ENCODE peak calls at places on chromosomes 3 and 15, in ten cellular contexts. V is ovary; W is Caki2; N is posterior vena cava; Y is lung; B is left ventricle myocardium superior; C is stimulated activated CD8-positive, alpha-beta memory T cell treated with anti-CD3 and anti-CD28 coated beads, Interleukin-15, amount 100 ng/mL, for 4 hours; P is GM04503; Z is stimulated activated naive CD4-positive, alpha-beta T cell; D is activated CD4-positive, alpha-beta T cell treated with anti-CD3 and anti-CD28 coated beads, Interleukin-2, amount 50 U/mL, for 48 hours. J is an unnamed sample.

GRCh38 chr15:48510976-48511375 is 134.5 kb downstream of the FBN1 start:
- DNase-seq in V (no peak), W (no peak), N (no peak), Y (no peak), B (no peak), C (no peak), P (no peak), Z (no peak), D (no peak), J (peak; percentile 70)

GRCh38 chr3:51436998-51437639 is 46.0 kb downstream of the RBM15B start:
- DNase-seq in V (no peak), W (no peak), N (no peak), Y (no peak), B (no peak), C (no peak), P (no peak), Z (no peak), D (no peak), J (no peak)

GRCh38 chr3:195270350-195271115 is 426 bp downstream of the XXYLT1 start:
- DNase-seq in V (peak; percentile 61), W (peak; percentile 74), N (peak; percentile 83), Y (no peak), B (peak; percentile 57), C (peak; percentile 13), P (no peak), Z (peak; percentile 94), D (peak; percentile 73), J (peak; percentile 67)

GRCh38 chr3:101635954-101636798 is 40.8 kb downstream of the ZBTB11 start:
- DNase-seq in V (peak; percentile 55), W (peak; percentile 31), N (no peak), Y (peak; percentile 44), B (peak; percentile 63), C (peak; percentile 9), P (no peak), Z (peak; percentile 67), D (peak; percentile 85), J (peak; percentile 33)

GRCh38 chr3:17938313-17938712 is 195.9 kb upstream of the TBC1D5 start:
- DNase-seq in V (no peak), W (no peak), N (no peak), Y (no peak), B (no peak), C (no peak), P (no peak), Z (no peak), D (no peak), J (no peak)

GRCh38 chr3:177195242-177195940 is 1.9 kb downstream of the TBL1XR1 start:
- DNase-seq in V (no peak), W (peak; percentile 68), N (no peak), Y (peak; percentile 45), B (no peak), C (no peak), P (no peak), Z (peak; percentile 40), D (no peak), J (no peak)

GRCh38 chr15:98416222-98416835 is 232.0 kb upstream of the IGF1R start:
- DNase-seq in V (no peak), W (no peak), N (no peak), Y (no peak), B (no peak), C (no peak), P (no peak), Z (no peak), D (no peak), J (no peak)

GRCh38 chr3:30426319-30426993 is 179.9 kb upstream of the TGFBR2 start:
- DNase-seq in V (peak; percentile 60), W (no peak), N (peak; percentile 76), Y (peak; percentile 34), B (peak; percentile 69), C (no peak), P (peak; percentile 37), Z (no peak), D (no peak), J (peak; percentile 53)

GRCh38 chr15:75193976-75194375 is 7.7 kb upstream of the C15orf39 start:
- DNase-seq in V (no peak), W (no peak), N (no peak), Y (no peak), B (no peak), C (no peak), P (no peak), Z (no peak), D (no peak), J (no peak)

GRCh38 chr15:92018535-92019239 is 165.2 kb downstream of the SLCO3A1 start:
- DNase-seq in V (no peak), W (no peak), N (no peak), Y (no peak), B (peak; percentile 35), C (no peak), P (no peak), Z (no peak), D (no peak), J (no peak)

GRCh38 chr3:14490255-14490654 is 49.9 kb downstream of the GRIP2 start:
- DNase-seq in V (peak; percentile 29), W (no peak), N (peak; percentile 47), Y (no peak), B (no peak), C (no peak), P (no peak), Z (no peak), D (no peak), J (no peak)

GRCh38 chr3:196398782-196399181 is 33.4 kb downstream of the UBXN7 start:
- DNase-seq in V (no peak), W (no peak), N (no peak), Y (no peak), B (no peak), C (no peak), P (no peak), Z (no peak), D (no peak), J (no peak)

GRCh38 chr15:101428758-101429157 is 60.7 kb downstream of the PCSK6 start:
- DNase-seq in V (no peak), W (no peak), N (no peak), Y (no peak), B (no peak), C (no peak), P (no peak), Z (no peak), D (no peak), J (no peak)

GRCh38 chr15:52546031-52546751 is 17.5 kb upstream of the MYO5A start:
- DNase-seq in V (no peak), W (no peak), N (no peak), Y (no peak), B (no peak), C (no peak), P (no peak), Z (no peak), D (no peak), J (no peak)

GRCh38 chr15:33028495-33028894 is 166.0 kb downstream of the FMN1 start:
- DNase-seq in V (no peak), W (no peak), N (no peak), Y (no peak), B (peak; percentile 50), C (no peak), P (no peak), Z (no peak), D (no peak), J (no peak)

GRCh38 chr3:154334973-154335420 is 10.7 kb upstream of the DHX36 start:
- DNase-seq in V (no peak), W (peak; percentile 23), N (no peak), Y (no peak), B (no peak), C (no peak), P (no peak), Z (peak; percentile 23), D (no peak), J (no peak)

GRCh38 chr15:100771745-100772144 is 107.9 kb upstream of the ALDH1A3 start:
- DNase-seq in V (peak; percentile 31), W (no peak), N (peak; percentile 51), Y (peak; percentile 25), B (no peak), C (no peak), P (no peak), Z (no peak), D (no peak), J (peak; percentile 11)

GRCh38 chr15:66598095-66598815 is 32.5 kb upstream of the LCTL start:
- DNase-seq in V (no peak), W (no peak), N (no peak), Y (no peak), B (no peak), C (no peak), P (no peak), Z (no peak), D (no peak), J (no peak)

GRCh38 chr15:91104111-91104510 is 4.1 kb downstream of the SV2B start:
- DNase-seq in V (no peak), W (peak; percentile 16), N (no peak), Y (no peak), B (peak; percentile 58), C (no peak), P (no peak), Z (no peak), D (no peak), J (no peak)

GRCh38 chr3:111863942-111864341 is 4.9 kb downstream of the PHLDB2 start:
- DNase-seq in V (no peak), W (no peak), N (no peak), Y (no peak), B (no peak), C (no peak), P (no peak), Z (no peak), D (no peak), J (no peak)

GRCh38 chr15:42784705-42785104 is 47.8 kb upstream of the CDAN1 start:
- DNase-seq in V (no peak), W (no peak), N (no peak), Y (no peak), B (no peak), C (no peak), P (no peak), Z (no peak), D (no peak), J (no peak)

GRCh38 chr3:80374423-80374822 is 606.6 kb upstream of the ROBO1 start:
- DNase-seq in V (no peak), W (no peak), N (no peak), Y (no peak), B (no peak), C (no peak), P (no peak), Z (no peak), D (no peak), J (no peak)

GRCh38 chr15:92812271-92812670 is 87.9 kb upstream of the CHD2 start:
- DNase-seq in V (no peak), W (no peak), N (no peak), Y (no peak), B (no peak), C (no peak), P (no peak), Z (no peak), D (no peak), J (no peak)

GRCh38 chr3:48609088-48610005 is at the start of gene UQCRC1:
- DNase-seq in V (peak; percentile 96), W (peak; percentile 79), N (peak; percentile 98), Y (peak; percentile 92), B (peak; percentile 96), C (peak; percentile 84), P (peak; percentile 56), Z (peak; percentile 92), D (peak; percentile 92), J (peak; percentile 94)

GRCh38 chr3:14336414-14337285 is 65.8 kb upstream of the SLC6A6 start:
- DNase-seq in V (no peak), W (no peak), N (peak; percentile 5), Y (peak; percentile 78), B (no peak), C (no peak), P (no peak), Z (no peak), D (no peak), J (peak; percentile 87)

GRCh38 chr3:124886168-124887051 is 755 bp downstream of the ITGB5 start:
- DNase-seq in V (peak; percentile 59), W (peak; percentile 74), N (peak; percentile 86), Y (peak; percentile 38), B (peak; percentile 66), C (peak; percentile 37), P (no peak), Z (no peak), D (peak; percentile 34), J (peak; percentile 44)

GRCh38 chr3:60708191-60708975 is 542.9 kb downstream of the FHIT start:
- DNase-seq in V (no peak), W (peak; percentile 35), N (no peak), Y (no peak), B (no peak), C (no peak), P (no peak), Z (no peak), D (no peak), J (no peak)

GRCh38 chr3:180871901-180872300 is 40.6 kb upstream of the FXR1 start:
- DNase-seq in V (no peak), W (no peak), N (no peak), Y (no peak), B (no peak), C (no peak), P (peak; percentile 16), Z (no peak), D (no peak), J (no peak)